ENCODE peak calls at places on chromosomes 4 and X, in four cellular contexts. C is K562, M is HepG2, S is H1. Q is an unnamed sample.

GRCh38 chrX:117707948-117708743 is 408.5 kb downstream of the KLHL13 start:
- DNase-seq in C (no peak), M (no peak), S (no peak), Q (no peak)

GRCh38 chrX:70960728-70961127 is 29.8 kb upstream of the SLC7A3 start:
- DNase-seq in C (no peak), M (no peak), S (no peak), Q (no peak)

GRCh38 chrX:1029494-1029893 is 183.0 kb downstream of the CRLF2 start:
- DNase-seq in C (no peak), M (no peak), S (no peak), Q (no peak)

GRCh38 chr4:123777297-123777859 is 380.8 kb downstream of the SPRY1 start:
- DNase-seq in C (no peak), M (no peak), S (no peak), Q (no peak)

GRCh38 chr4:88843067-88843723 is 145.6 kb upstream of the NAP1L5 start:
- DNase-seq in C (no peak), M (no peak), S (no peak), Q (no peak)

GRCh38 chrX:77979870-77980269 is 10.4 kb upstream of the PGAM4 start:
- DNase-seq in C (no peak), M (no peak), S (no peak), Q (no peak)

GRCh38 chr4:181566490-181566889 is 676.7 kb upstream of the TENM3 start:
- DNase-seq in C (no peak), M (no peak), S (no peak), Q (no peak)

GRCh38 chrX:72094894-72095293 is 36.8 kb downstream of the RTL5 start:
- DNase-seq in C (peak; percentile 30), M (no peak), S (no peak), Q (no peak)

GRCh38 chrX:120840826-120841225 is 34.8 kb downstream of the CT47B1 start:
- DNase-seq in C (no peak), M (no peak), S (no peak), Q (no peak)

GRCh38 chr4:14867847-14868246 is 134.4 kb upstream of the CPEB2 start:
- DNase-seq in C (peak; percentile 12), M (no peak), S (no peak), Q (no peak)

GRCh38 chrX:68934922-68935321 is 106.1 kb downstream of the EFNB1 start:
- DNase-seq in C (no peak), M (no peak), S (no peak), Q (no peak)

GRCh38 chr4:74364649-74365491 is at the start of gene EREG:
- DNase-seq in C (peak; percentile 57), M (no peak), S (peak; percentile 84), Q (no peak)

GRCh38 chrX:13144927-13145659 is 100.7 kb upstream of the FAM9C start:
- DNase-seq in C (no peak), M (no peak), S (no peak), Q (no peak)

GRCh38 chr4:105191621-105192210 is 45.0 kb downstream of the TET2 start:
- DNase-seq in C (no peak), M (no peak), S (no peak), Q (peak; percentile 81)

GRCh38 chr4:158826882-158827281 is 58.1 kb downstream of the FNIP2 start:
- DNase-seq in C (no peak), M (peak; percentile 94), S (no peak), Q (no peak)

GRCh38 chr4:126611900-126612299 is 1020.9 kb upstream of the INTU start:
- DNase-seq in C (no peak), M (no peak), S (no peak), Q (no peak)

GRCh38 chr4:139314047-139314800 is 11.9 kb upstream of the NDUFC1 start:
- DNase-seq in C (no peak), M (no peak), S (no peak), Q (no peak)

GRCh38 chr4:150002561-150002960 is 75.7 kb upstream of the DCLK2 start:
- DNase-seq in C (no peak), M (no peak), S (no peak), Q (no peak)

GRCh38 chrX:39654183-39654925 is 443.4 kb downstream of the BCOR start:
- DNase-seq in C (no peak), M (no peak), S (no peak), Q (no peak)

GRCh38 chr4:89469930-89470375 is 162.4 kb upstream of the GPRIN3 start:
- DNase-seq in C (no peak), M (no peak), S (no peak), Q (peak; percentile 25)

GRCh38 chr4:128288689-128289106 is 1.1 kb upstream of the PGRMC2 start:
- DNase-seq in C (no peak), M (no peak), S (no peak), Q (peak; percentile 17)

GRCh38 chrX:18389968-18390367 is 35.4 kb upstream of the CDKL5 start:
- DNase-seq in C (no peak), M (no peak), S (no peak), Q (no peak)

GRCh38 chr4:1208266-1208961 is 36.0 kb upstream of the SPON2 start:
- DNase-seq in C (no peak), M (no peak), S (no peak), Q (no peak)

GRCh38 chr4:23500876-23501275 is 389.0 kb downstream of the PPARGC1A start:
- DNase-seq in C (no peak), M (no peak), S (no peak), Q (no peak)

GRCh38 chr4:8218371-8219050 is 19.4 kb downstream of the SH3TC1 start:
- DNase-seq in C (no peak), M (no peak), S (no peak), Q (no peak)

GRCh38 chrX:39605866-39606265 is 491.9 kb downstream of the BCOR start:
- DNase-seq in C (no peak), M (no peak), S (no peak), Q (no peak)

GRCh38 chrX:39772057-39772832 is 325.5 kb downstream of the BCOR start:
- DNase-seq in C (peak; percentile 55), M (peak; percentile 81), S (no peak), Q (no peak)

GRCh38 chr4:48851651-48852050 is 20.8 kb downstream of the OCIAD1 start:
- DNase-seq in C (no peak), M (no peak), S (no peak), Q (no peak)

GRCh38 chr4:47486306-47486705 is 1.2 kb downstream of the ATP10D start:
- DNase-seq in C (no peak), M (no peak), S (no peak), Q (no peak)

GRCh38 chr4:6943012-6943869 is 33.6 kb downstream of the TBC1D14 start:
- DNase-seq in C (no peak), M (no peak), S (no peak), Q (no peak)

GRCh38 chr4:6946497-6946896 is 36.9 kb downstream of the TBC1D14 start:
- DNase-seq in C (no peak), M (no peak), S (no peak), Q (no peak)

GRCh38 chr4:6945052-6945409 is 35.4 kb downstream of the TBC1D14 start:
- DNase-seq in C (no peak), M (no peak), S (no peak), Q (no peak)

GRCh38 chr4:6943870-6944195 is 34.2 kb downstream of the TBC1D14 start:
- DNase-seq in C (no peak), M (no peak), S (no peak), Q (no peak)

GRCh38 chr4:6944311-6945051 is 34.9 kb downstream of the TBC1D14 start:
- DNase-seq in C (no peak), M (no peak), S (no peak), Q (no peak)
- TF ChIP-seq RAD21 in C (no peak), M (no peak), S (no peak), Q (no peak)

DNA sequence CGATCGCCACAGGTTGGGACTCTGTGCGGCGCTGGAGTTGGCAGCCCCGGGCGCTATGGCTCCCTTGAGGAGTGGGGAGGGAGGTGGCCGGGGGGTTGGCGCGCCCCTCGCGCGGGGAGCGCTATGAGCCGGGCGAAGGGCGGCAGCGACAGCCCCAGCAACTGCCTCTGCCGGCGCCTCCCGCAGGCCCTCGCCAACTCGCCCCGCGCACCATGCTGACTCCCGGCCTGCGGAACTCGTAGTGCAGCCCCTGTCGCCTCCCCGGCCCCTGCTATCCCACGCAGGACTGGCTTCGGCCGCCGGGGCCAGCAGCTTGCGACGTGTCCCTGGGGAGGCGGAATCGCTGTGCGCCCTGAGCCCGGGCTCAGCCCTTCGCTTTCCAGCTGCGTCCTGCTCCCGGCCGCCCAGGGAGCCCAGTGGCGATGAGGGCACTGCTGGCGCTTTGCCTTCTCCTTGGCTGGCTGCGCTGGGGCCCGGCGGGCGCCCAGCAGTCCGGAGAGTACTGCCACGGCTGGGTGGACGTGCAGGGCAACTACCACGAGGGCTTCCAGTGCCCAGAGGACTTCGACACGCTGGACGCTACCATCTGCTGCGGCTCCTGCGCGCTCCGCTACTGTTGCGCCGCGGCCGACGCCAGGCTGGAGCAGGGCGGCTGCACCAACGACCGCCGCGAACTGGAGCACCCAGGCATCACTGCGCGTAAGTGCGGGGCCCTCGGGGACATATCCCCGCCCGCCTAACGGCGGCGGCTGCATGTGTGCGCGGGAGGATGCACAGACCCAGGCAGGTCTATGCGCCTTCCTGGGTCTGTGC is 553 bp downstream of the SHISA3 start:
- DNase-seq in C (no peak), M (no peak), S (peak; percentile 77), Q (no peak)
- TF ChIP-seq CREB1 in C (no peak), M (no peak), S (no peak), Q (no peak)

GRCh38 chr4:3721627-3722026 is 44.6 kb upstream of the ADRA2C start:
- DNase-seq in C (no peak), M (no peak), S (no peak), Q (no peak)
- TF ChIP-seq RAD21 in C (no peak), M (no peak), S (no peak), Q (no peak)

GRCh38 chrX:5644786-5645185 is 583.9 kb downstream of the NLGN4X start:
- DNase-seq in C (no peak), M (no peak), S (no peak), Q (no peak)
- TF ChIP-seq CREB1 in C (no peak), M (no peak), S (no peak), Q (no peak)

DNA sequence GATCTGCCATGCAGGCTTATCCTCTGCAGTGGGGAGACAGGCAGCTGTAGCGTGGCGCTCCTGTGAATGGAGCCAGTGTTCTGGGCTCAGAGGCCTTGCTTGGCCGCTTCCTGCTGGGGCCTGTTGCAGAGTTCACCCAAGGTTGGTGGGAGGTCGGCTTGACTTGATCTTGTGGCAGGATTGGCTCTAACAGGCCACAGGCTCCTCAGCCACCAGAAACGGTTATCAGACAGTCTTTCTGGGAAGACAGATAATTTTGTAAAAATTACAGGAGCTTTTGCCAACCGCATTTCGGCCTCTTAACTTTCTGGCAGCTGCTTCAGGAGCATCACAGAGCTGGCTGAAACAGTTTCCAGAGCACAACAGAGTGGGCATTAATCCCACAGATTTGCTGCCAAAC is 66.4 kb downstream of the DIPK2B start:
- DNase-seq in C (peak; percentile 11), M (peak; percentile 77), S (no peak), Q (no peak)
- TF ChIP-seq RAD21 in C (no peak), M (no peak), S (no peak), Q (no peak)

DNA sequence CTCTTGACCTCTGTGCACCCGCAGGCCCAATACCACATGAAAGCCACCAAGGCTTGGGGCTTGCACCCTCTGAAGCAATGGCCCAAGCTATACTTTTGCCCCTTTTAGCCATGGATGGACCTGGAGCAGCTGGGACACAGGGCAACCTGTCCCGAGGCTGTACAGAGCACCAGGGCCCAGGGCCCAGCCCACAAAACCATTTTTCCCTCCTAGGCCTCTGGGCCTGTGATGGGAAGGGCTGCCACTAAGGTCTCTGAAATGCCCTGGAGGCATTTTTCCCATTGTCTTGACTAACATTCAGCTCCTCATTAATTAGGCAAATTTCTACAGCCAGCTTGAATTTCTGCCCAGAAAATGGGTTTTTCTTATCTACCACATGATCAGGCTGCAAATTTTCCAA is 79.9 kb upstream of the GABRA3 start:
- DNase-seq in C (no peak), M (no peak), S (no peak), Q (no peak)
- TF ChIP-seq CREB1 in C (no peak), M (no peak), S (no peak), Q (no peak)

GRCh38 chrX:24245201-24245600 is 68.7 kb downstream of the SUPT20HL2 start:
- DNase-seq in C (no peak), M (no peak), S (no peak), Q (no peak)
- TF ChIP-seq RAD21 in C (no peak), M (no peak), S (no peak), Q (no peak)

Q was measured in GM12878.